ENCODE peak calls at places on chromosomes 12 and 14, in six cellular contexts. M, P, X, D, U and N are unnamed samples.
A peak's percentile ranks its signal among the peaks of the same experiment; 100 is the strongest.

GRCh38 chr14:61355892-61356325 is 34.5 kb downstream of the PRKCH start:
- DNase-seq in D (no peak), X (no peak), M (no peak), U (peak; percentile 31), P (no peak), N (peak; percentile 79)

GRCh38 chr12:82527165-82527780 is 159.4 kb upstream of the TMTC2 start:
- DNase-seq in U (no peak), D (peak; percentile 37), M (peak; percentile 24), P (peak; percentile 7), X (peak; percentile 50), N (no peak)

GRCh38 chr14:52767058-52767833 is 24.2 kb downstream of the GNPNAT1 start:
- DNase-seq in M (no peak), D (no peak), P (no peak), X (no peak), U (no peak), N (no peak)

GRCh38 chr14:54177861-54178591 is 218.8 kb upstream of the CDKN3 start:
- DNase-seq in U (no peak), D (no peak), P (no peak), X (no peak), M (no peak), N (no peak)

GRCh38 chr14:20606190-20606901 is 15.2 kb upstream of the RNASE12 start:
- DNase-seq in M (no peak), D (no peak), X (peak; percentile 85), U (no peak), P (no peak), N (no peak)

GRCh38 chr14:61322011-61322798 is 826 bp downstream of the PRKCH start:
- DNase-seq in M (no peak), X (peak; percentile 87), D (no peak), P (no peak), U (peak; percentile 55), N (peak; percentile 90)

GRCh38 chr14:65414961-65415589 is 2.5 kb downstream of the FUT8 start:
- DNase-seq in D (peak; percentile 6), X (no peak), M (no peak), P (no peak), U (no peak), N (no peak)

GRCh38 chr12:132711169-132711843 is 664 bp downstream of the PGAM5 start:
- DNase-seq in U (no peak), M (no peak), X (no peak), D (no peak), P (no peak), N (peak; percentile 80)

GRCh38 chr14:71799831-71800230 is 132.4 kb upstream of the RGS6 start:
- DNase-seq in D (no peak), U (no peak), P (no peak), X (no peak), M (no peak), N (no peak)

GRCh38 chr14:51447411-51447810 is 204.3 kb upstream of the FRMD6 start:
- DNase-seq in P (no peak), U (no peak), X (no peak), D (no peak), M (no peak), N (no peak)

GRCh38 chr14:61260939-61261776 is 20.0 kb downstream of the TMEM30B start:
- DNase-seq in P (no peak), U (no peak), M (peak; percentile 78), D (peak; percentile 61), X (no peak), N (no peak)

GRCh38 chr12:33248364-33248763 is 191.3 kb downstream of the SYT10 start:
- DNase-seq in D (no peak), P (no peak), X (no peak), U (no peak), M (no peak), N (no peak)

GRCh38 chr12:108355069-108355468 is 16.0 kb upstream of the CMKLR1 start:
- DNase-seq in X (no peak), D (no peak), P (no peak), M (no peak), U (no peak), N (no peak)

GRCh38 chr12:46763230-46763629 is 62.6 kb downstream of the SLC38A4 start:
- DNase-seq in X (no peak), D (no peak), P (no peak), U (no peak), M (no peak), N (no peak)

GRCh38 chr12:82937151-82937550 is 250.4 kb downstream of the TMTC2 start:
- DNase-seq in U (no peak), M (no peak), P (no peak), X (no peak), D (no peak), N (no peak)

GRCh38 chr14:65344011-65344410 is 68.5 kb upstream of the FUT8 start:
- DNase-seq in P (no peak), X (no peak), M (no peak), D (no peak), U (no peak), N (no peak)

GRCh38 chr12:76220980-76221379 is 127.2 kb downstream of the BBS10 start:
- DNase-seq in D (no peak), M (no peak), X (no peak), U (no peak), P (no peak), N (no peak)

GRCh38 chr12:129115558-129115957 is 262.3 kb downstream of the GLT1D1 start:
- DNase-seq in X (no peak), P (no peak), D (no peak), M (no peak), U (no peak), N (no peak)

GRCh38 chr14:33859306-33859705 is 91.6 kb downstream of the EGLN3 start:
- DNase-seq in M (no peak), U (no peak), D (no peak), X (no peak), P (no peak), N (no peak)

GRCh38 chr12:65784616-65785015 is 39.7 kb upstream of the HMGA2 start:
- DNase-seq in X (no peak), M (no peak), P (no peak), D (no peak), U (no peak), N (no peak)

GRCh38 chr14:22847661-22848341 is 11.4 kb downstream of the MMP14 start:
- DNase-seq in U (no peak), D (no peak), X (no peak), P (no peak), M (no peak), N (no peak)

GRCh38 chr14:90184094-90184493 is 72.3 kb upstream of the PSMC1 start:
- DNase-seq in P (no peak), D (no peak), X (no peak), U (no peak), M (no peak), N (no peak)

GRCh38 chr12:122495258-122495657 is 5.5 kb downstream of the ZCCHC8 start:
- DNase-seq in D (no peak), P (no peak), M (no peak), X (no peak), U (no peak), N (no peak)

GRCh38 chr12:79267580-79267979 is 403.0 kb downstream of the SYT1 start:
- DNase-seq in M (no peak), D (no peak), P (no peak), U (no peak), X (no peak), N (no peak)

GRCh38 chr14:88895116-88895515 is 70.7 kb downstream of the TTC8 start:
- DNase-seq in P (peak; percentile 29), U (no peak), X (no peak), M (peak; percentile 32), D (peak; percentile 43), N (no peak)

GRCh38 chr14:26987734-26988363 is 390.0 kb upstream of the NOVA1 start:
- DNase-seq in X (no peak), D (no peak), M (no peak), U (no peak), P (no peak), N (no peak)

GRCh38 chr14:77601846-77602609 is 14.4 kb downstream of the SPTLC2 start:
- DNase-seq in D (no peak), P (no peak), M (no peak), U (no peak), X (no peak), N (no peak)

GRCh38 chr12:132904718-132905328 is 17.4 kb upstream of the CHFR start:
- DNase-seq in X (peak; percentile 93), M (no peak), U (peak; percentile 83), P (no peak), D (no peak), N (peak; percentile 95)

GRCh38 chr12:34605510-34605887 is 583.2 kb downstream of the ALG10 start:
- DNase-seq in P (no peak), M (no peak), U (no peak), D (no peak), X (no peak), N (peak; percentile 26)

GRCh38 chr14:76710093-76711010 is 50.9 kb upstream of the VASH1 start:
- DNase-seq in P (no peak), D (peak; percentile 10), M (no peak), U (no peak), X (peak; percentile 55), N (no peak)

GRCh38 chr12:99911076-99911475 is 73.7 kb downstream of the ANKS1B start:
- DNase-seq in M (peak; percentile 84), P (peak; percentile 67), D (peak; percentile 65), U (no peak), X (no peak), N (no peak)

GRCh38 chr12:56315256-56315625 is 547 bp downstream of the CNPY2 start:
- DNase-seq in X (no peak), P (no peak), U (no peak), M (no peak), D (no peak), N (peak; percentile 69)

GRCh38 chr12:102685172-102685571 is 204.8 kb upstream of the IGF1 start:
- DNase-seq in D (no peak), X (no peak), P (no peak), M (no peak), U (no peak), N (no peak)

DNA sequence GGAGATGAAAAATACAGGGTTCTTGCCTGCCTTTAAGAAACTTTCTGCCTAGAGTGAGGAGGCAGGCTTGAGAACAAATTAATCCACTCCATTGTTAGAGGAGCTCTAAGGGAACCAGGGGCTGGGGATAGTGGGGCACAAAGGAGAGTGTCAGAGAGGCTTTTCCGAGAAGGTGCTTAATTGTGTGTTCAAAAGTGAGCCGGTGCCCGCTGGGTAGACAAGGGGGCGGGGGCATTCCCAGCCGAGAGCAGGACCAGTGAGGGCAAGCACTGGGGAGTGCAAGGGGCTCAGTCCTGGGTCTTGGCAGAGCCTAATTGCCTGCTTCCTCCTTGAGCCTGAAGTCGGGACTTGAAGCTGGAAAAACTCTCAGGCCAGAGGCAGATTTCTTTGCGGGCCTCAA is 377.4 kb downstream of the ETNK1 start:
- DNase-seq in X (no peak), M (no peak), D (no peak), U (no peak), P (no peak), N (no peak)
- H3K4me3 ChIP-seq in X (no peak overlapping the region), M (no peak overlapping the region), D (no peak overlapping the region), U (no peak overlapping the region), P (no peak overlapping the region), N (no peak overlapping the region)

GRCh38 chr12:1820191-1820599 is at the start of gene LRTM2:
- DNase-seq in U (no peak), D (no peak), M (no peak), X (no peak), P (no peak), N (no peak)
- H3K4me3 ChIP-seq in U (no peak within 1 kb of the TSS), D (no peak within 1 kb of the TSS), M (no peak within 1 kb of the TSS), X (no peak within 1 kb of the TSS), P (no peak within 1 kb of the TSS), N (no peak within 1 kb of the TSS)

GRCh38 chr12:117855165-117855564 is 113.6 kb downstream of the KSR2 start:
- DNase-seq in D (no peak), P (no peak), X (no peak), U (no peak), M (no peak), N (no peak)
- H3K4me3 ChIP-seq in D (no peak overlapping the region), P (no peak overlapping the region), X (no peak overlapping the region), U (no peak overlapping the region), M (no peak overlapping the region), N (no peak overlapping the region)

GRCh38 chr12:80634903-80635302 is 72.5 kb upstream of the MYF6 start:
- DNase-seq in P (no peak), X (no peak), M (no peak), U (no peak), D (no peak), N (no peak)
- H3K4me3 ChIP-seq in P (no peak overlapping the region), X (no peak overlapping the region), M (no peak overlapping the region), U (no peak overlapping the region), D (no peak overlapping the region), N (no peak overlapping the region)